ENCODE peak calls at places on chromosomes 7 and 10, in ten cellular contexts. E, C, D, A, Z, T, M, R, O and W are unnamed samples.

GRCh38 chr7:37429435-37429791 is 19.3 kb downstream of the ELMO1 start:
- DNase-seq in E (no peak), C (no peak), D (no peak), A (no peak), Z (no peak), T (no peak), M (no peak), R (no peak), O (no peak), W (no peak)

GRCh38 chr10:78046711-78047269 is 13.1 kb downstream of the RPS24 start:
- DNase-seq in E (no peak), C (no peak), D (no peak), A (no peak), Z (no peak), T (peak; percentile 1), M (no peak), R (no peak), O (no peak), W (no peak)

GRCh38 chr7:148537435-148537834 is 53.1 kb upstream of the C7orf33 start:
- DNase-seq in E (no peak), C (no peak), D (no peak), A (no peak), Z (no peak), T (no peak), M (no peak), R (no peak), O (no peak), W (no peak)

GRCh38 chr10:59587083-59587755 is 122.4 kb downstream of the SLC16A9 start:
- DNase-seq in E (no peak), C (no peak), D (no peak), A (no peak), Z (no peak), T (no peak), M (no peak), R (no peak), O (no peak), W (no peak)

GRCh38 chr7:151520419-151521229 is 929 bp upstream of the RHEB start:
- DNase-seq in E (peak; percentile 52), C (peak; percentile 49), D (peak; percentile 80), A (no peak), Z (peak; percentile 29), T (peak; percentile 44), M (peak; percentile 48), R (no peak), O (no peak), W (peak; percentile 31)

GRCh38 chr7:65448824-65449504 is 75.3 kb downstream of the ZNF92 start:
- DNase-seq in E (no peak), C (peak; percentile 12), D (no peak), A (no peak), Z (no peak), T (no peak), M (no peak), R (no peak), O (no peak), W (no peak)

GRCh38 chr7:23863209-23863798 is 153.3 kb downstream of the STK31 start:
- DNase-seq in E (no peak), C (peak; percentile 60), D (no peak), A (peak; percentile 46), Z (no peak), T (no peak), M (no peak), R (no peak), O (no peak), W (no peak)

GRCh38 chr10:122252805-122253204 is 18.3 kb upstream of the BTBD16 start:
- DNase-seq in E (no peak), C (no peak), D (no peak), A (no peak), Z (no peak), T (no peak), M (no peak), R (no peak), O (no peak), W (no peak)

GRCh38 chr10:108515821-108516220 is 1351.3 kb upstream of the SORCS1 start:
- DNase-seq in E (no peak), C (peak; percentile 2), D (no peak), A (no peak), Z (no peak), T (no peak), M (no peak), R (no peak), O (no peak), W (no peak)

GRCh38 chr7:66758964-66759628 is 18.6 kb downstream of the RABGEF1 start:
- DNase-seq in E (peak; percentile 49), C (no peak), D (peak; percentile 56), A (peak; percentile 83), Z (no peak), T (no peak), M (peak; percentile 31), R (no peak), O (no peak), W (no peak)

GRCh38 chr10:95295031-95295755 is 4.4 kb upstream of the PDLIM1 start:
- DNase-seq in E (peak; percentile 22), C (peak; percentile 67), D (peak; percentile 60), A (peak; percentile 78), Z (peak; percentile 21), T (peak; percentile 41), M (peak; percentile 61), R (no peak), O (no peak), W (no peak)